ENCODE peak calls at places on chromosome 17, in nine cellular contexts. One of them, this sample, is unnamed.

GRCh38 chr17:65415991-65416390 is 145.5 kb downstream of the AXIN2 start:
- DNase-seq in psoas muscle: no peak
- DNase-seq in K562: no peak
- DNase-seq in GM13976: no peak
- DNase-seq in stimulated activated naive CD4-positive, alpha-beta T cell: no peak
- DNase-seq in lung: no peak
- DNase-seq in HT-29: no peak
- DNase-seq in ELF-1: no peak
- DNase-seq in NCI-H510A: no peak
- DNase-seq in this sample: no peak

GRCh38 chr17:75720656-75721462 is at the start of gene ITGB4:
- DNase-seq in NCI-H510A: peak
- DNase-seq in HT-29: peak
- DNase-seq in lung: peak
- DNase-seq in K562: peak
- DNase-seq in GM13976: peak
- DNase-seq in ELF-1: peak
- DNase-seq in psoas muscle: no peak
- DNase-seq in stimulated activated naive CD4-positive, alpha-beta T cell: peak
- DNase-seq in this sample: no peak

GRCh38 chr17:74490716-74491115 is 24.3 kb downstream of the CD300A start:
- DNase-seq in psoas muscle: no peak
- DNase-seq in NCI-H510A: no peak
- DNase-seq in HT-29: no peak
- DNase-seq in lung: no peak
- DNase-seq in stimulated activated naive CD4-positive, alpha-beta T cell: no peak
- DNase-seq in GM13976: peak
- DNase-seq in K562: no peak
- DNase-seq in ELF-1: no peak
- DNase-seq in this sample: peak

GRCh38 chr17:41510251-41511065 is 5.0 kb upstream of the KRT13 start:
- DNase-seq in stimulated activated naive CD4-positive, alpha-beta T cell: no peak
- DNase-seq in HT-29: peak
- DNase-seq in ELF-1: peak
- DNase-seq in lung: no peak
- DNase-seq in NCI-H510A: no peak
- DNase-seq in psoas muscle: no peak
- DNase-seq in K562: no peak
- DNase-seq in GM13976: no peak
- DNase-seq in this sample: no peak

GRCh38 chr17:58960068-58960467 is 146.6 kb downstream of the TRIM37 start:
- DNase-seq in psoas muscle: no peak
- DNase-seq in lung: peak
- DNase-seq in NCI-H510A: peak
- DNase-seq in GM13976: peak
- DNase-seq in K562: no peak
- DNase-seq in stimulated activated naive CD4-positive, alpha-beta T cell: no peak
- DNase-seq in HT-29: peak
- DNase-seq in ELF-1: peak
- DNase-seq in this sample: no peak

GRCh38 chr17:39867891-39868553 is at the start of gene ZPBP2:
- DNase-seq in GM13976: peak
- DNase-seq in HT-29: no peak
- DNase-seq in psoas muscle: no peak
- DNase-seq in K562: no peak
- DNase-seq in lung: no peak
- DNase-seq in ELF-1: peak
- DNase-seq in NCI-H510A: no peak
- DNase-seq in stimulated activated naive CD4-positive, alpha-beta T cell: no peak
- DNase-seq in this sample: no peak

GRCh38 chr17:40095356-40095943 is 4.9 kb downstream of the NR1D1 start:
- DNase-seq in psoas muscle: peak
- DNase-seq in ELF-1: no peak
- DNase-seq in lung: no peak
- DNase-seq in stimulated activated naive CD4-positive, alpha-beta T cell: no peak
- DNase-seq in K562: no peak
- DNase-seq in GM13976: no peak
- DNase-seq in HT-29: no peak
- DNase-seq in NCI-H510A: no peak
- DNase-seq in this sample: no peak

GRCh38 chr17:4881761-4882555 is 17.4 kb upstream of the C17orf107 start:
- DNase-seq in ELF-1: peak
- DNase-seq in psoas muscle: peak
- DNase-seq in stimulated activated naive CD4-positive, alpha-beta T cell: peak
- DNase-seq in lung: peak
- DNase-seq in HT-29: peak
- DNase-seq in GM13976: peak
- DNase-seq in K562: peak
- DNase-seq in NCI-H510A: peak
- DNase-seq in this sample: no peak

GRCh38 chr17:41073676-41074075 is 8.0 kb upstream of the KRTAP2-4 start:
- DNase-seq in HT-29: no peak
- DNase-seq in NCI-H510A: no peak
- DNase-seq in stimulated activated naive CD4-positive, alpha-beta T cell: no peak
- DNase-seq in GM13976: no peak
- DNase-seq in lung: no peak
- DNase-seq in ELF-1: no peak
- DNase-seq in K562: no peak
- DNase-seq in psoas muscle: no peak
- DNase-seq in this sample: no peak

GRCh38 chr17:49554694-49555494 is 20.8 kb upstream of the NXPH3 start:
- DNase-seq in K562: no peak
- DNase-seq in lung: no peak
- DNase-seq in psoas muscle: peak
- DNase-seq in stimulated activated naive CD4-positive, alpha-beta T cell: no peak
- DNase-seq in ELF-1: no peak
- DNase-seq in HT-29: no peak
- DNase-seq in GM13976: no peak
- DNase-seq in NCI-H510A: no peak
- DNase-seq in this sample: no peak

GRCh38 chr17:39925282-39926134 is 1.9 kb downstream of the ORMDL3 start:
- DNase-seq in NCI-H510A: no peak
- DNase-seq in stimulated activated naive CD4-positive, alpha-beta T cell: no peak
- DNase-seq in psoas muscle: no peak
- DNase-seq in GM13976: no peak
- DNase-seq in ELF-1: peak
- DNase-seq in lung: no peak
- DNase-seq in HT-29: no peak
- DNase-seq in K562: peak
- DNase-seq in this sample: no peak

GRCh38 chr17:48550313-48551205 is 5.7 kb upstream of the HOXB2 start:
- DNase-seq in stimulated activated naive CD4-positive, alpha-beta T cell: no peak
- DNase-seq in psoas muscle: no peak
- DNase-seq in HT-29: no peak
- DNase-seq in lung: no peak
- DNase-seq in K562: peak
- DNase-seq in GM13976: no peak
- DNase-seq in NCI-H510A: no peak
- DNase-seq in ELF-1: peak
- DNase-seq in this sample: no peak

GRCh38 chr17:44314031-44314430 is 5.6 kb downstream of the RUNDC3A start:
- DNase-seq in lung: no peak
- DNase-seq in NCI-H510A: no peak
- DNase-seq in GM13976: peak
- DNase-seq in ELF-1: no peak
- DNase-seq in psoas muscle: no peak
- DNase-seq in HT-29: no peak
- DNase-seq in stimulated activated naive CD4-positive, alpha-beta T cell: no peak
- DNase-seq in K562: no peak
- DNase-seq in this sample: no peak

GRCh38 chr17:32693135-32693897 is 183.6 kb downstream of the MYO1D start:
- DNase-seq in stimulated activated naive CD4-positive, alpha-beta T cell: no peak
- DNase-seq in HT-29: no peak
- DNase-seq in psoas muscle: no peak
- DNase-seq in K562: peak
- DNase-seq in GM13976: no peak
- DNase-seq in ELF-1: no peak
- DNase-seq in lung: no peak
- DNase-seq in NCI-H510A: no peak
- DNase-seq in this sample: no peak

GRCh38 chr17:65163990-65164495 is 26.9 kb downstream of the RGS9 start:
- DNase-seq in stimulated activated naive CD4-positive, alpha-beta T cell: no peak
- DNase-seq in K562: peak
- DNase-seq in lung: no peak
- DNase-seq in NCI-H510A: no peak
- DNase-seq in ELF-1: peak
- DNase-seq in HT-29: peak
- DNase-seq in GM13976: peak
- DNase-seq in psoas muscle: no peak
- DNase-seq in this sample: no peak

GRCh38 chr17:66947311-66947710 is 17.2 kb upstream of the CACNG4 start:
- DNase-seq in K562: no peak
- DNase-seq in NCI-H510A: no peak
- DNase-seq in stimulated activated naive CD4-positive, alpha-beta T cell: no peak
- DNase-seq in psoas muscle: no peak
- DNase-seq in lung: no peak
- DNase-seq in GM13976: no peak
- DNase-seq in ELF-1: peak
- DNase-seq in HT-29: no peak
- DNase-seq in this sample: no peak

GRCh38 chr17:78113804-78114785 is 14.5 kb downstream of the TMC6 start:
- DNase-seq in GM13976: no peak
- DNase-seq in lung: no peak
- DNase-seq in NCI-H510A: no peak
- DNase-seq in HT-29: no peak
- DNase-seq in stimulated activated naive CD4-positive, alpha-beta T cell: no peak
- DNase-seq in psoas muscle: peak
- DNase-seq in ELF-1: no peak
- DNase-seq in K562: no peak
- DNase-seq in this sample: no peak

GRCh38 chr17:50953831-50954601 is 87.9 kb upstream of the TOB1 start:
- DNase-seq in psoas muscle: peak
- DNase-seq in stimulated activated naive CD4-positive, alpha-beta T cell: no peak
- DNase-seq in NCI-H510A: peak
- DNase-seq in K562: no peak
- DNase-seq in HT-29: peak
- DNase-seq in GM13976: peak
- DNase-seq in ELF-1: peak
- DNase-seq in lung: no peak
- DNase-seq in this sample: no peak

GRCh38 chr17:80848449-80849102 is 143.1 kb upstream of the CHMP6 start:
- DNase-seq in GM13976: no peak
- DNase-seq in lung: no peak
- DNase-seq in psoas muscle: no peak
- DNase-seq in stimulated activated naive CD4-positive, alpha-beta T cell: no peak
- DNase-seq in ELF-1: no peak
- DNase-seq in K562: no peak
- DNase-seq in NCI-H510A: no peak
- DNase-seq in HT-29: no peak
- DNase-seq in this sample: peak

GRCh38 chr17:38894276-38894675 is 24.4 kb downstream of the LASP1 start:
- DNase-seq in lung: no peak
- DNase-seq in HT-29: no peak
- DNase-seq in stimulated activated naive CD4-positive, alpha-beta T cell: no peak
- DNase-seq in GM13976: no peak
- DNase-seq in psoas muscle: no peak
- DNase-seq in NCI-H510A: no peak
- DNase-seq in K562: peak
- DNase-seq in ELF-1: no peak
- DNase-seq in this sample: no peak

GRCh38 chr17:3667366-3668278 is 756 bp downstream of the TAX1BP3 start:
- DNase-seq in lung: peak
- DNase-seq in ELF-1: peak
- DNase-seq in K562: peak
- DNase-seq in psoas muscle: peak
- DNase-seq in HT-29: peak
- DNase-seq in stimulated activated naive CD4-positive, alpha-beta T cell: no peak
- DNase-seq in GM13976: no peak
- DNase-seq in NCI-H510A: peak
- DNase-seq in this sample: peak

GRCh38 chr17:82587234-82588086 is 60.8 kb downstream of the WDR45B start:
- DNase-seq in HT-29: no peak
- DNase-seq in K562: no peak
- DNase-seq in lung: no peak
- DNase-seq in ELF-1: no peak
- DNase-seq in GM13976: no peak
- DNase-seq in NCI-H510A: no peak
- DNase-seq in stimulated activated naive CD4-positive, alpha-beta T cell: no peak
- DNase-seq in psoas muscle: no peak
- DNase-seq in this sample: no peak

GRCh38 chr17:72749119-72749572 is 343.3 kb downstream of the SLC39A11 start:
- DNase-seq in lung: no peak
- DNase-seq in psoas muscle: no peak
- DNase-seq in GM13976: no peak
- DNase-seq in HT-29: peak
- DNase-seq in NCI-H510A: no peak
- DNase-seq in ELF-1: no peak
- DNase-seq in K562: no peak
- DNase-seq in stimulated activated naive CD4-positive, alpha-beta T cell: no peak
- DNase-seq in this sample: no peak

GRCh38 chr17:42855048-42855596 is 4.1 kb downstream of the AOC3 start:
- DNase-seq in K562: no peak
- DNase-seq in ELF-1: no peak
- DNase-seq in lung: no peak
- DNase-seq in psoas muscle: no peak
- DNase-seq in NCI-H510A: no peak
- DNase-seq in HT-29: no peak
- DNase-seq in stimulated activated naive CD4-positive, alpha-beta T cell: no peak
- DNase-seq in GM13976: no peak
- DNase-seq in this sample: no peak

GRCh38 chr17:2582493-2582892 is 11.0 kb upstream of the PAFAH1B1 start:
- DNase-seq in GM13976: no peak
- DNase-seq in lung: no peak
- DNase-seq in NCI-H510A: no peak
- DNase-seq in stimulated activated naive CD4-positive, alpha-beta T cell: no peak
- DNase-seq in K562: no peak
- DNase-seq in psoas muscle: no peak
- DNase-seq in HT-29: no peak
- DNase-seq in ELF-1: no peak
- DNase-seq in this sample: no peak

GRCh38 chr17:17058304-17058703 is 16.0 kb downstream of the MPRIP start:
- DNase-seq in ELF-1: no peak
- DNase-seq in K562: no peak
- DNase-seq in lung: no peak
- DNase-seq in HT-29: no peak
- DNase-seq in GM13976: no peak
- DNase-seq in psoas muscle: no peak
- DNase-seq in NCI-H510A: no peak
- DNase-seq in stimulated activated naive CD4-positive, alpha-beta T cell: no peak
- DNase-seq in this sample: peak

GRCh38 chr17:30074254-30074653 is 42.4 kb upstream of the NSRP1 start:
- DNase-seq in stimulated activated naive CD4-positive, alpha-beta T cell: no peak
- DNase-seq in ELF-1: no peak
- DNase-seq in NCI-H510A: no peak
- DNase-seq in K562: no peak
- DNase-seq in psoas muscle: no peak
- DNase-seq in GM13976: no peak
- DNase-seq in HT-29: no peak
- DNase-seq in lung: no peak
- DNase-seq in this sample: no peak

GRCh38 chr17:50056217-50056960 is 479 bp downstream of the ITGA3 start:
- DNase-seq in GM13976: peak
- DNase-seq in stimulated activated naive CD4-positive, alpha-beta T cell: peak
- DNase-seq in K562: peak
- DNase-seq in NCI-H510A: peak
- DNase-seq in psoas muscle: peak
- DNase-seq in lung: peak
- DNase-seq in ELF-1: peak
- DNase-seq in HT-29: peak
- DNase-seq in this sample: no peak

GRCh38 chr17:28612531-28612930 is 1.5 kb downstream of the RSKR start:
- DNase-seq in ELF-1: no peak
- DNase-seq in NCI-H510A: no peak
- DNase-seq in K562: no peak
- DNase-seq in psoas muscle: no peak
- DNase-seq in GM13976: no peak
- DNase-seq in lung: no peak
- DNase-seq in HT-29: no peak
- DNase-seq in stimulated activated naive CD4-positive, alpha-beta T cell: no peak
- DNase-seq in this sample: no peak

GRCh38 chr17:36837193-36837592 is 100.1 kb upstream of the LHX1 start:
- DNase-seq in lung: no peak
- DNase-seq in GM13976: no peak
- DNase-seq in K562: no peak
- DNase-seq in ELF-1: no peak
- DNase-seq in NCI-H510A: no peak
- DNase-seq in stimulated activated naive CD4-positive, alpha-beta T cell: no peak
- DNase-seq in HT-29: no peak
- DNase-seq in psoas muscle: no peak
- DNase-seq in this sample: no peak

GRCh38 chr17:61235821-61236197 is 163.8 kb upstream of the TBX2 start:
- DNase-seq in GM13976: no peak
- DNase-seq in NCI-H510A: no peak
- DNase-seq in lung: no peak
- DNase-seq in HT-29: no peak
- DNase-seq in stimulated activated naive CD4-positive, alpha-beta T cell: no peak
- DNase-seq in ELF-1: peak
- DNase-seq in K562: no peak
- DNase-seq in psoas muscle: no peak
- DNase-seq in this sample: no peak

This sample was measured in tibial artery.